ENCODE peak calls at places on chromosome 1, in ten cellular contexts. O, M, F, P, I, C, E, U, Z and N are unnamed samples.
A peak's percentile ranks its signal among the peaks of the same experiment; 100 is the strongest.

GRCh38 chr1:94720091-94720793 is 99.9 kb upstream of the SLC44A3 start:
- DNase-seq in E (no peak), P (no peak), U (no peak), Z (no peak), M (no peak), F (no peak), O (no peak), C (no peak), I (no peak), N (no peak)

GRCh38 chr1:193299038-193299437 is 112.6 kb upstream of the B3GALT2 start:
- DNase-seq in P (no peak), E (no peak), M (no peak), O (no peak), I (no peak), F (no peak), Z (no peak), C (no peak), U (no peak), N (no peak)

GRCh38 chr1:52634111-52634510 is 1.1 kb downstream of the SHISAL2A start:
- DNase-seq in F (no peak), Z (no peak), U (no peak), I (no peak), E (no peak), O (no peak), M (no peak), C (no peak), P (no peak), N (no peak)

GRCh38 chr1:41545996-41546938 is 61.8 kb upstream of the EDN2 start:
- DNase-seq in P (no peak), F (no peak), C (no peak), Z (no peak), I (no peak), U (no peak), O (no peak), M (no peak), E (no peak), N (no peak)

GRCh38 chr1:109995536-109995935 is 11.0 kb downstream of the AHCYL1 start:
- DNase-seq in M (no peak), I (no peak), P (no peak), E (no peak), O (no peak), F (no peak), U (no peak), C (no peak), Z (no peak), N (no peak)

GRCh38 chr1:219387211-219387610 is 213.5 kb downstream of the LYPLAL1 start:
- DNase-seq in U (peak; percentile 67), Z (no peak), M (no peak), C (no peak), P (no peak), I (no peak), F (no peak), E (no peak), O (no peak), N (no peak)

GRCh38 chr1:30197616-30197934 is 525.8 kb downstream of the MATN1 start:
- DNase-seq in U (no peak), F (no peak), P (no peak), C (no peak), E (no peak), O (no peak), I (no peak), Z (no peak), M (no peak), N (no peak)

GRCh38 chr1:115277276-115277675 is 60.8 kb downstream of the NGF start:
- DNase-seq in Z (no peak), F (no peak), C (no peak), E (no peak), P (no peak), I (no peak), U (no peak), O (no peak), M (no peak), N (no peak)

GRCh38 chr1:144551107-144551542 is 41.6 kb upstream of the PPIAL4F start:
- DNase-seq in Z (no peak), F (no peak), C (no peak), E (no peak), P (peak; percentile 30), M (no peak), O (no peak), U (no peak), I (no peak), N (no peak)